ENCODE peak calls at places on chromosome 4, in nine cellular contexts. U is C1 segment of cervical spinal cord, D is fibroblast of lung, P is NCI-H2107, K is ACHN, C is HS-27A, R is pulmonary artery endothelial cell, F is aorta, W is NCI-H748 treated with DMSO at 0.1 percent for 48 hours. L is an unnamed sample.
A peak's percentile ranks its signal among the peaks of the same experiment; 100 is the strongest.

GRCh38 chr4:37157403-37158167 is 87.0 kb upstream of the NWD2 start:
- DNase-seq in U (no peak), D (no peak), P (no peak), K (no peak), C (no peak), R (no peak), F (no peak), W (no peak), L (no peak)

GRCh38 chr4:23945521-23946017 is 55.7 kb upstream of the PPARGC1A start:
- DNase-seq in U (no peak), D (peak; percentile 83), P (no peak), K (peak; percentile 55), C (peak; percentile 19), R (no peak), F (no peak), W (no peak), L (no peak)

GRCh38 chr4:41318839-41319530 is 62.3 kb downstream of the UCHL1 start:
- DNase-seq in U (no peak), D (peak; percentile 5), P (no peak), K (no peak), C (no peak), R (peak; percentile 29), F (no peak), W (no peak), L (no peak)

GRCh38 chr4:125388653-125389052 is 73.9 kb downstream of the FAT4 start:
- DNase-seq in U (no peak), D (peak; percentile 86), P (no peak), K (peak; percentile 15), C (peak; percentile 59), R (no peak), F (no peak), W (no peak), L (no peak)

GRCh38 chr4:89929425-89930272 is 35.0 kb downstream of the MMRN1 start:
- DNase-seq in U (no peak), D (peak; percentile 6), P (no peak), K (no peak), C (no peak), R (peak; percentile 10), F (no peak), W (no peak), L (no peak)

GRCh38 chr4:25928320-25928955 is 14.4 kb downstream of the SMIM20 start:
- DNase-seq in U (no peak), D (no peak), P (peak; percentile 46), K (no peak), C (no peak), R (no peak), F (no peak), W (peak; percentile 67), L (no peak)

GRCh38 chr4:118760092-118760491 is 74.9 kb downstream of the METTL14 start:
- DNase-seq in U (no peak), D (no peak), P (no peak), K (no peak), C (no peak), R (no peak), F (no peak), W (no peak), L (no peak)

GRCh38 chr4:24260133-24260532 is 324.2 kb downstream of the DHX15 start:
- DNase-seq in U (no peak), D (no peak), P (no peak), K (no peak), C (no peak), R (no peak), F (no peak), W (no peak), L (no peak)

GRCh38 chr4:119730644-119730995 is 102.0 kb upstream of the PDE5A start:
- DNase-seq in U (no peak), D (no peak), P (no peak), K (no peak), C (no peak), R (no peak), F (no peak), W (no peak), L (no peak)

GRCh38 chr4:173531085-173531965 is 1.3 kb upstream of the HAND2 start:
- DNase-seq in U (no peak), D (no peak), P (no peak), K (no peak), C (no peak), R (no peak), F (peak; percentile 74), W (no peak), L (no peak)

GRCh38 chr4:77699731-77700210 is 94.2 kb downstream of the CXCL13 start:
- DNase-seq in U (no peak), D (peak; percentile 92), P (no peak), K (peak; percentile 88), C (peak; percentile 63), R (peak; percentile 50), F (no peak), W (no peak), L (no peak)

GRCh38 chr4:161629694-161630441 is 533.9 kb downstream of the FSTL5 start:
- DNase-seq in U (no peak), D (peak; percentile 18), P (no peak), K (no peak), C (no peak), R (no peak), F (no peak), W (no peak), L (no peak)

GRCh38 chr4:113899260-113900177 is 79.9 kb downstream of the ARSJ start:
- DNase-seq in U (no peak), D (no peak), P (no peak), K (no peak), C (no peak), R (no peak), F (no peak), W (no peak), L (no peak)

GRCh38 chr4:149279790-149280189 is 535.9 kb downstream of the IQCM start:
- DNase-seq in U (no peak), D (peak; percentile 69), P (no peak), K (no peak), C (no peak), R (no peak), F (no peak), W (no peak), L (no peak)

GRCh38 chr4:71239365-71239764 is 99.5 kb upstream of the SLC4A4 start:
- DNase-seq in U (no peak), D (peak; percentile 72), P (no peak), K (peak; percentile 55), C (no peak), R (no peak), F (no peak), W (no peak), L (no peak)

L was measured in left colon.